ENCODE peak calls at places on chromosomes 16 and 17, in six cellular contexts. One of them, this sample, is unnamed.

GRCh38 chr17:81833921-81834830 is 674 bp downstream of the PPP1R27 start:
- DNase-seq in left lung: no peak
- DNase-seq in PC-9: no peak
- DNase-seq in fibroblast of lung: no peak
- DNase-seq in A549: no peak
- DNase-seq in CD8-positive, alpha-beta memory T cell: no peak
- DNase-seq in this sample: no peak

GRCh38 chr17:44628234-44629188 is 27.8 kb upstream of the MEIOC start:
- DNase-seq in A549: no peak
- DNase-seq in left lung: no peak
- DNase-seq in CD8-positive, alpha-beta memory T cell: no peak
- DNase-seq in fibroblast of lung: peak; percentile 44
- DNase-seq in PC-9: no peak
- DNase-seq in this sample: no peak

GRCh38 chr16:27169511-27170071 is 33.7 kb upstream of the KDM8 start:
- DNase-seq in A549: peak; percentile 68
- DNase-seq in fibroblast of lung: peak; percentile 69
- DNase-seq in left lung: no peak
- DNase-seq in PC-9: peak; percentile 71
- DNase-seq in CD8-positive, alpha-beta memory T cell: peak; percentile 60
- DNase-seq in this sample: peak; percentile 55

GRCh38 chr17:65483438-65483837 is 78.0 kb downstream of the AXIN2 start:
- DNase-seq in A549: no peak
- DNase-seq in PC-9: no peak
- DNase-seq in fibroblast of lung: no peak
- DNase-seq in CD8-positive, alpha-beta memory T cell: no peak
- DNase-seq in left lung: no peak
- DNase-seq in this sample: no peak

GRCh38 chr16:65376601-65377000 is 254.7 kb upstream of the CDH11 start:
- DNase-seq in CD8-positive, alpha-beta memory T cell: no peak
- DNase-seq in left lung: no peak
- DNase-seq in PC-9: no peak
- DNase-seq in A549: no peak
- DNase-seq in fibroblast of lung: no peak
- DNase-seq in this sample: no peak

GRCh38 chr17:64130559-64131001 is 636 bp upstream of the ERN1 start:
- DNase-seq in CD8-positive, alpha-beta memory T cell: no peak
- DNase-seq in PC-9: no peak
- DNase-seq in left lung: no peak
- DNase-seq in A549: no peak
- DNase-seq in fibroblast of lung: peak; percentile 59
- DNase-seq in this sample: no peak

GRCh38 chr16:89953671-89954406 is 5.3 kb downstream of the DEF8 start:
- DNase-seq in fibroblast of lung: no peak
- DNase-seq in CD8-positive, alpha-beta memory T cell: no peak
- DNase-seq in left lung: peak; percentile 47
- DNase-seq in A549: no peak
- DNase-seq in PC-9: no peak
- DNase-seq in this sample: no peak

GRCh38 chr16:67548265-67549126 is 13.8 kb upstream of the CTCF start:
- DNase-seq in fibroblast of lung: no peak
- DNase-seq in CD8-positive, alpha-beta memory T cell: no peak
- DNase-seq in left lung: no peak
- DNase-seq in A549: no peak
- DNase-seq in PC-9: no peak
- DNase-seq in this sample: no peak

DNA sequence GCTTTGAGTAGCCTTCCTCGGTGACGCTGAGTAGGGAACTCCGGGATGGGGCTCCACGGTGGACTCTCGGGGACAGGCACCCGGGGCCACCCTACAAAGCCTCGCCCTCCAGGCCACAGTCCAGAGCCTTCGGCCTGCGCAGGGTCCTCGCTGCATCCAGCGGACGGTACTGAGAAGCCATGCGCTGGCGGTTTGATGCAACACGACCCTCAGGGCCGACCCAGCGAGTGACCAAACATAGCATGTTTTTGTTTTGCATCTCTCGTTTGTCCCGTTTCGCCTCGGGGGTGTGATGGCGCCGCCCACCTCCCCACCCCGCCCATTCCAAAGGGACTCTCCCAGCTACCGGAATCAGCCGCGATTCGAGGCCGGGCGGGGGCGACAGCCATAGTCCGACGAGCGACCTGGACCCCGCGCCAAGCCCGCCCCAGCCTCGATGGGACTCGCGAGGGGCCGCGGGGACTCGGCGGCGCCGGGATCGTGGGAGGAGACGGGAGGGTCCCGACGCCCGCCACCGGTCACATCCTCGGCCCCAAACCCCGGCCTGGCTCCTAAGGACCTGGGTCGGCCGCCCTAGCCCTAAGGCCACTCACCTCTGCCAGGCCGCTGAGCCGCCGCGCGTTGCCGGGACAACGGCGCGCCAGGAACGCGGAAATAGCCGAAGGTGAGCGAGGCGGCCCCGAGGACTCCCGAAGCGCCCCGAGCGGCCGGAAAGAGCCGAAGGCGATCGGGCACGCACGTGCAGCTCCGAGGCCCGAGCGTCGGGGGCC is 1.6 kb downstream of the IFT140 start:
- DNase-seq in A549: peak; percentile 92
- DNase-seq in CD8-positive, alpha-beta memory T cell: peak; percentile 84
- DNase-seq in PC-9: peak; percentile 84
- DNase-seq in fibroblast of lung: peak; percentile 82
- DNase-seq in left lung: peak; percentile 95
- DNase-seq in this sample: peak; percentile 94
- H3K9me3 ChIP-seq in A549: no peaks in the 10 kb centered on the region
- H3K9me3 ChIP-seq in CD8-positive, alpha-beta memory T cell: no peaks in the 10 kb centered on the region
- H3K9me3 ChIP-seq in PC-9: no peaks in the 10 kb centered on the region
- H3K9me3 ChIP-seq in fibroblast of lung: no peaks in the 10 kb centered on the region
- H3K9me3 ChIP-seq in left lung: no peaks in the 10 kb centered on the region
- H3K9me3 ChIP-seq in this sample: no peaks in the 10 kb centered on the region

GRCh38 chr17:54727624-54728023 is 173.0 kb upstream of the TOM1L1 start:
- DNase-seq in PC-9: no peak
- DNase-seq in A549: no peak
- DNase-seq in CD8-positive, alpha-beta memory T cell: no peak
- DNase-seq in fibroblast of lung: no peak
- DNase-seq in left lung: no peak
- DNase-seq in this sample: no peak
- H3K9me3 ChIP-seq in PC-9: no peaks in the 10 kb centered on the region
- H3K9me3 ChIP-seq in A549: peaks cover 17% of the 10 kb centered on the region
- H3K9me3 ChIP-seq in CD8-positive, alpha-beta memory T cell: peaks cover 3% of the 10 kb centered on the region
- H3K9me3 ChIP-seq in fibroblast of lung: no peaks in the 10 kb centered on the region
- H3K9me3 ChIP-seq in left lung: no peaks in the 10 kb centered on the region
- H3K9me3 ChIP-seq in this sample: no peaks in the 10 kb centered on the region

DNA sequence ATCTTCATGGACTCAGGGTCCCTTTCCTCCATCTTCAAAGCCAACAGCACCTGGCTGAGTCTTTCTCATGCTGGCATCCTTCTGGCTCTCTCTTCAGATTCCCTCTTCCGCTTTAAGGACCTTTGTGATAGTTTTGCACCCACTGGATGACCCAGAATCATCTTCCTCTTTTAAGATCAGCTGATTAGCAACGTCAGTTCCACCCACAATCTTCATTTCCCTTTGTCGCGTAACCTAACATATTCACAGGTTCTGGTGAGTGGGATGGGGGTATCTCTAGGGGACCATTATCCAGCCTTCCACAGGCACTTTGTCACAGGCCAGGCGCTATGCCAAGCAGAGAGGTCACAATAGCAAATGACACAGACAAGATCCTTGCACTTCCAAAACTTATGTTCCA is 593.8 kb downstream of the MAF start:
- DNase-seq in A549: no peak
- DNase-seq in left lung: no peak
- DNase-seq in fibroblast of lung: no peak
- DNase-seq in CD8-positive, alpha-beta memory T cell: no peak
- DNase-seq in PC-9: no peak
- DNase-seq in this sample: no peak
- H3K9me3 ChIP-seq in A549: no peaks in the 10 kb centered on the region
- H3K9me3 ChIP-seq in left lung: no peaks in the 10 kb centered on the region
- H3K9me3 ChIP-seq in fibroblast of lung: no peaks in the 10 kb centered on the region
- H3K9me3 ChIP-seq in CD8-positive, alpha-beta memory T cell: no peaks in the 10 kb centered on the region
- H3K9me3 ChIP-seq in PC-9: no peaks in the 10 kb centered on the region
- H3K9me3 ChIP-seq in this sample: no peaks in the 10 kb centered on the region

GRCh38 chr16:31899505-31899904 is 25.9 kb downstream of the ZNF267 start:
- DNase-seq in CD8-positive, alpha-beta memory T cell: no peak
- DNase-seq in fibroblast of lung: no peak
- DNase-seq in PC-9: no peak
- DNase-seq in left lung: no peak
- DNase-seq in A549: no peak
- DNase-seq in this sample: no peak

GRCh38 chr16:31893824-31894223 is 20.2 kb downstream of the ZNF267 start:
- DNase-seq in CD8-positive, alpha-beta memory T cell: no peak
- DNase-seq in PC-9: no peak
- DNase-seq in left lung: no peak
- DNase-seq in fibroblast of lung: no peak
- DNase-seq in A549: no peak
- DNase-seq in this sample: no peak

DNA sequence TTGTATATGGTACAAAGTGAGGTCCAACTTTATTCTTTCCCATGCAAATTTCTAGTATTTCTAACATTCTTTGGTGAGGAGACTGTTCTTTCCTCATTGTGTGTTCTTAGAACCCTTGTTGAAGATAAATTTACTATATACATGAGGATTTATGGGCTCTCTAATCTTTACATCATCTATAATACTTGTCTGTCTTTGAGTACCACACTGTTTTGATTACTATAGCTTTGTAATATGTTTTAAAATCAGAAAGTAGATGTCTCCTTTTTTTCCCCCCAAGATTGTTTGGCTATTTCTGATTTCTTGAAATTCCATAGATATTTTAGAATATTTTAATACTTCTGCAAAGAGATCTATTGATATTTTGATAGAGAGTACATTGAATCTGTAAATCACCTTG is 23.7 kb downstream of the ZNF267 start:
- DNase-seq in PC-9: no peak
- DNase-seq in A549: no peak
- DNase-seq in CD8-positive, alpha-beta memory T cell: no peak
- DNase-seq in left lung: no peak
- DNase-seq in fibroblast of lung: no peak
- DNase-seq in this sample: no peak
- H3K9me3 ChIP-seq in PC-9: peaks cover 29% of the 10 kb centered on the region
- H3K9me3 ChIP-seq in A549: peaks cover 73% of the 10 kb centered on the region
- H3K9me3 ChIP-seq in CD8-positive, alpha-beta memory T cell: no peaks in the 10 kb centered on the region
- H3K9me3 ChIP-seq in left lung: no peaks in the 10 kb centered on the region
- H3K9me3 ChIP-seq in fibroblast of lung: no peaks in the 10 kb centered on the region
- H3K9me3 ChIP-seq in this sample: peaks cover 16% of the 10 kb centered on the region

GRCh38 chr17:21678451-21679081 is 13.8 kb upstream of the KCNJ18 start:
- DNase-seq in fibroblast of lung: no peak
- DNase-seq in CD8-positive, alpha-beta memory T cell: no peak
- DNase-seq in PC-9: no peak
- DNase-seq in A549: no peak
- DNase-seq in left lung: peak; percentile 81
- DNase-seq in this sample: no peak
- H3K9me3 ChIP-seq in fibroblast of lung: no peaks in the 10 kb centered on the region
- H3K9me3 ChIP-seq in CD8-positive, alpha-beta memory T cell: no peaks in the 10 kb centered on the region
- H3K9me3 ChIP-seq in PC-9: no peaks in the 10 kb centered on the region
- H3K9me3 ChIP-seq in A549: no peaks in the 10 kb centered on the region
- H3K9me3 ChIP-seq in left lung: no peaks in the 10 kb centered on the region
- H3K9me3 ChIP-seq in this sample: no peaks in the 10 kb centered on the region

DNA sequence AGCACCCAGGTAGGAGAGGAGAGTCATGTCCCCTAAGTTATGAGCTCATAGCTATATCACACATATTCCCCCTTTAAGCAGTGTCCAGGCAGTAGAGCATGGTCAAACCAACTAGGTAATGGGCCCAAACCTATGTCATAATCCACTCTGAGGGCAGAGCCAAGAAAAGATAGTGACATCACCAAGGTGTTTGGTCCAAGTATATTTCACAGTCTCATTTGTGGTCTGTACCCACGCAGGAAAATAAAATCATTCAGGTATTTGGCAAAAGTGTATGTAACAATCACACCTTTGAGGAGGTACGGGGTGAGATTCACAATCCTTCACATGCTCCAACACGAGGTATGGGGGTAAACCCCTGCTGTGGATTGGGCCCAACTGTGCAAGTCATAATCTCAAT is 2112.8 kb downstream of the TP53TG3F start:
- DNase-seq in PC-9: no peak
- DNase-seq in CD8-positive, alpha-beta memory T cell: no peak
- DNase-seq in A549: no peak
- DNase-seq in fibroblast of lung: no peak
- DNase-seq in left lung: no peak
- DNase-seq in this sample: no peak
- H3K9me3 ChIP-seq in PC-9: no peaks in the 10 kb centered on the region
- H3K9me3 ChIP-seq in CD8-positive, alpha-beta memory T cell: peaks cover 4% of the 10 kb centered on the region
- H3K9me3 ChIP-seq in A549: no peaks in the 10 kb centered on the region
- H3K9me3 ChIP-seq in fibroblast of lung: no peaks in the 10 kb centered on the region
- H3K9me3 ChIP-seq in left lung: no peaks in the 10 kb centered on the region
- H3K9me3 ChIP-seq in this sample: no peaks in the 10 kb centered on the region

GRCh38 chr16:35639233-35640205 is 2180.1 kb downstream of the TP53TG3F start:
- DNase-seq in CD8-positive, alpha-beta memory T cell: no peak
- DNase-seq in fibroblast of lung: no peak
- DNase-seq in left lung: no peak
- DNase-seq in A549: no peak
- DNase-seq in PC-9: peak; percentile 43
- DNase-seq in this sample: no peak
- H3K9me3 ChIP-seq in CD8-positive, alpha-beta memory T cell: no peaks in the 10 kb centered on the region
- H3K9me3 ChIP-seq in fibroblast of lung: no peaks in the 10 kb centered on the region
- H3K9me3 ChIP-seq in left lung: no peaks in the 10 kb centered on the region
- H3K9me3 ChIP-seq in A549: no peaks in the 10 kb centered on the region
- H3K9me3 ChIP-seq in PC-9: no peaks in the 10 kb centered on the region
- H3K9me3 ChIP-seq in this sample: peaks cover 4% of the 10 kb centered on the region

GRCh38 chr16:855471-855870 is 54.9 kb upstream of the GNG13 start:
- DNase-seq in CD8-positive, alpha-beta memory T cell: no peak
- DNase-seq in fibroblast of lung: no peak
- DNase-seq in PC-9: no peak
- DNase-seq in A549: no peak
- DNase-seq in left lung: peak; percentile 55
- DNase-seq in this sample: no peak
- H3K9me3 ChIP-seq in CD8-positive, alpha-beta memory T cell: no peaks in the 10 kb centered on the region
- H3K9me3 ChIP-seq in fibroblast of lung: no peaks in the 10 kb centered on the region
- H3K9me3 ChIP-seq in PC-9: no peaks in the 10 kb centered on the region
- H3K9me3 ChIP-seq in A549: peaks cover 31% of the 10 kb centered on the region
- H3K9me3 ChIP-seq in left lung: no peaks in the 10 kb centered on the region
- H3K9me3 ChIP-seq in this sample: no peaks in the 10 kb centered on the region